ENCODE peak calls at places on chromosomes 3 and 15, in eight cellular contexts. Q is PC-3, G is tibial artery, C is choroid plexus epithelial cell, S is pancreas, I is upper lobe of right lung, N is A549, A is RWPE1. M is an unnamed sample.
A peak's percentile ranks its signal among the peaks of the same experiment; 100 is the strongest.

GRCh38 chr3:187533797-187534196 is 136.4 kb downstream of the SST start:
- DNase-seq in I (no peak), Q (no peak), N (no peak), G (no peak), C (no peak), S (no peak), A (no peak), M (no peak)

GRCh38 chr3:131218196-131218595 is 163.4 kb upstream of the NUDT16 start:
- DNase-seq in N (no peak), A (no peak), I (no peak), S (no peak), Q (peak; percentile 58), C (peak; percentile 94), G (no peak), M (no peak)

GRCh38 chr15:29835301-29835700 is 13.0 kb upstream of the TJP1 start:
- DNase-seq in A (no peak), I (no peak), S (no peak), G (no peak), N (no peak), Q (peak; percentile 66), C (peak; percentile 62), M (no peak)

GRCh38 chr3:55300701-55301100 is 186.4 kb downstream of the WNT5A start:
- DNase-seq in A (no peak), N (no peak), I (no peak), C (no peak), G (no peak), Q (no peak), S (no peak), M (no peak)

GRCh38 chr3:45554001-45554691 is 40.4 kb upstream of the LIMD1 start:
- DNase-seq in N (no peak), Q (no peak), C (peak; percentile 59), G (no peak), I (no peak), A (no peak), S (no peak), M (no peak)

GRCh38 chr15:98855815-98856539 is 151.6 kb downstream of the PGPEP1L start:
- DNase-seq in I (no peak), S (no peak), N (no peak), A (no peak), Q (no peak), G (no peak), C (no peak), M (no peak)

GRCh38 chr15:70095387-70096214 is 2.1 kb downstream of the TLE3 start:
- DNase-seq in N (no peak), G (peak; percentile 73), A (no peak), Q (peak; percentile 17), C (no peak), S (no peak), I (peak; percentile 77), M (peak; percentile 75)

GRCh38 chr15:46080018-46080417 is 445.2 kb downstream of the SQOR start:
- DNase-seq in I (no peak), S (no peak), N (no peak), G (no peak), Q (no peak), A (no peak), C (no peak), M (no peak)

GRCh38 chr3:8746780-8747345 is 13.3 kb downstream of the CAV3 start:
- DNase-seq in C (no peak), A (no peak), Q (no peak), S (no peak), I (no peak), N (no peak), G (peak; percentile 5), M (no peak)

GRCh38 chr15:74193305-74193718 is 9.3 kb downstream of the STRA6 start:
- DNase-seq in I (no peak), N (no peak), S (no peak), A (peak; percentile 86), Q (peak; percentile 93), G (no peak), C (peak; percentile 74), M (no peak)

GRCh38 chr3:148147896-148148295 is 549.8 kb upstream of the AGTR1 start:
- DNase-seq in I (no peak), N (no peak), S (no peak), G (no peak), A (no peak), C (peak; percentile 46), Q (no peak), M (no peak)

GRCh38 chr3:13452490-13453335 is 27.4 kb upstream of the HDAC11 start:
- DNase-seq in S (peak; percentile 49), I (no peak), Q (peak; percentile 79), N (peak; percentile 55), A (peak; percentile 50), C (peak; percentile 79), G (no peak), M (peak; percentile 25)

GRCh38 chr3:112817271-112817670 is 29.4 kb downstream of the CD200R1L start:
- DNase-seq in C (peak; percentile 32), Q (no peak), A (no peak), G (no peak), I (no peak), N (no peak), S (no peak), M (no peak)

GRCh38 chr3:140712301-140712700 is 34.4 kb downstream of the TRIM42 start:
- DNase-seq in I (no peak), S (no peak), N (no peak), G (no peak), A (no peak), Q (no peak), C (no peak), M (no peak)

GRCh38 chr3:76367281-76367680 is 581.9 kb upstream of the ZNF717 start:
- DNase-seq in G (no peak), Q (no peak), S (no peak), C (peak; percentile 75), I (no peak), A (no peak), N (no peak), M (no peak)

GRCh38 chr15:62066663-62067447 is at the start of gene C2CD4A:
- DNase-seq in C (peak; percentile 54), N (peak; percentile 27), A (peak; percentile 57), Q (peak; percentile 70), I (peak; percentile 87), S (peak; percentile 94), G (peak; percentile 74), M (peak; percentile 77)

GRCh38 chr3:4712109-4712508 is 219.0 kb downstream of the ITPR1 start:
- DNase-seq in Q (peak; percentile 55), C (peak; percentile 90), A (peak; percentile 70), I (no peak), G (no peak), N (no peak), S (no peak), M (no peak)

GRCh38 chr15:73467758-73468157 is 24.8 kb downstream of the REC114 start:
- DNase-seq in I (no peak), S (no peak), Q (no peak), N (no peak), C (no peak), A (no peak), G (no peak), M (no peak)

GRCh38 chr3:38992117-38992779 is 59.5 kb downstream of the SCN11A start:
- DNase-seq in N (peak; percentile 42), Q (peak; percentile 85), S (no peak), C (peak; percentile 85), I (no peak), A (peak; percentile 77), G (no peak), M (no peak)

GRCh38 chr3:66439666-66440344 is 61.0 kb downstream of the LRIG1 start:
- DNase-seq in C (no peak), N (no peak), G (no peak), S (no peak), I (no peak), A (no peak), Q (no peak), M (no peak)
- TF ChIP-seq CTCF in C (no peak), N (no peak), G (no peak), S (no peak), I (no peak), A (no peak), Q (no peak), M (no peak)

DNA sequence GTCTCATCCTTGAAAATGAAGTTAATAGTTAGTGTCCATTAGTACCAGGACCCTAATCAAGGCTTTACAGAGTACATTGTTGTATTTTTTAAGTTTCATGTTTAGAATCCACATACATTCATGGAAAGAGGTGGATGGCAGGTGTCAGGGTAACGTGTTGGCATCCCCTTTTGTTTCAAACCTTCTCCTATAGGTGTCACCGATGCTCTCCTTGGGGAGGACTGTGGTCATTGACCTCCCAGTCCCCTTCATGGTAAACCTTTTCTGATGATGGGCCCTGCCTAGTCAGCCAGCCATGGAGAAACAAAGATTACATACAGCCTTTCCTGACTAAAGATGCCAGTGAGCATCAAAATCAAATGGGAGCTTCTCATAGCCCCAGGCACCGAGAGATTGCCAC is 574.8 kb downstream of the AGBL1 start:
- DNase-seq in S (no peak), G (no peak), A (no peak), I (no peak), N (no peak), Q (no peak), C (no peak), M (no peak)
- TF ChIP-seq CTCF in S (no peak), G (no peak), A (no peak), I (no peak), N (no peak), Q (no peak), C (no peak), M (no peak)

GRCh38 chr3:137746808-137747207 is 17.3 kb upstream of the SOX14 start:
- DNase-seq in A (no peak), I (no peak), C (no peak), N (no peak), S (no peak), G (no peak), Q (no peak), M (no peak)
- TF ChIP-seq CTCF in A (no peak), I (no peak), C (no peak), N (no peak), S (no peak), G (no peak), Q (no peak), M (no peak)

GRCh38 chr3:100467133-100467532 is 25.3 kb upstream of the TMEM45A start:
- DNase-seq in S (no peak), A (no peak), N (no peak), I (no peak), G (no peak), Q (no peak), C (no peak), M (no peak)

GRCh38 chr3:100463646-100464155 is 28.7 kb upstream of the TMEM45A start:
- DNase-seq in Q (peak; percentile 51), S (no peak), N (no peak), A (no peak), C (no peak), G (no peak), I (no peak), M (no peak)

GRCh38 chr3:100465871-100466777 is 26.3 kb upstream of the TMEM45A start:
- DNase-seq in S (no peak), A (no peak), I (no peak), N (no peak), G (no peak), C (peak; percentile 13), Q (no peak), M (no peak)

GRCh38 chr3:100458814-100459213 is 33.6 kb upstream of the TMEM45A start:
- DNase-seq in G (no peak), Q (no peak), A (no peak), I (no peak), N (no peak), S (no peak), C (no peak), M (no peak)

DNA sequence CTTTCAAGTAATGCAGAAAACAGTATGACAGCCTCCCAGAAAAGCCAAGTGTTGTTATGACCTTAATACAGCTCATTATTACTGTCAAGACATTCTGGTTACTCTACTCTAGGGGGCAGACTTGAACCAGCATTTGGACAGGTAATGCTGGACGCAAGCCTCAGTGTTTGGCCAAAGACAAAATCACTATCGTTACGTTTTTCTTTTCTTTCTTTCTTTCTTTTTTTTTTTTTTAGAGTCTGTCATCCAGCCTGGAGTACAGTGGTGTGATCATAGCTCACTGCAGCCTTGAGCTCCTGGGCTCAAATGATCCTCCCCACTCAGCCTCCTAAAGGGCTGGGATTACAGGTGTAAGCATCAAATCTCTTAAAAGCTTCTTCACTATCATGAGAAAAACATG is 29.4 kb upstream of the TMEM45A start:
- DNase-seq in G (no peak), C (peak; percentile 87), S (peak; percentile 33), A (peak; percentile 66), N (peak; percentile 53), I (no peak), Q (peak; percentile 79), M (no peak)
- TF ChIP-seq CTCF in G (peak; percentile 60), C (peak; percentile 81), S (peak; percentile 56), A (peak; percentile 73), N (peak; percentile 92), I (peak; percentile 76), Q (peak; percentile 93), M (peak; percentile 32)

M was measured in ovary.